ENCODE peak calls at places on chromosomes 2 and 18, in eight cellular contexts. Q is NCI-H345; R is kidney; J is H7; H is GM23248; W is epithelial cell of prostate; D is LoVo; C is activated naive CD4-positive, alpha-beta T cell. T is an unnamed sample.

GRCh38 chr18:62781893-62782292 is 66.6 kb downstream of the PHLPP1 start:
- DNase-seq in Q (peak), R (no peak), J (no peak), H (peak), W (peak), D (peak), C (no peak), T (peak)

GRCh38 chr2:144230452-144231085 is 289.4 kb downstream of the ZEB2 start:
- DNase-seq in Q (no peak), R (no peak), J (no peak), H (peak), W (no peak), D (peak), C (no peak), T (no peak)

GRCh38 chr2:98561902-98562695 is 46.2 kb downstream of the COA5 start:
- DNase-seq in Q (no peak), R (no peak), J (no peak), H (no peak), W (no peak), D (no peak), C (no peak), T (no peak)

GRCh38 chr2:13128139-13128538 is 411.4 kb downstream of the TRIB2 start:
- DNase-seq in Q (no peak), R (no peak), J (peak), H (no peak), W (no peak), D (no peak), C (no peak), T (peak)

GRCh38 chr2:147524912-147525311 is 319.9 kb upstream of the ACVR2A start:
- DNase-seq in Q (no peak), R (no peak), J (no peak), H (no peak), W (peak), D (no peak), C (no peak), T (no peak)

GRCh38 chr18:52667388-52667787 is 327.4 kb downstream of the DCC start:
- DNase-seq in Q (no peak), R (no peak), J (no peak), H (no peak), W (no peak), D (no peak), C (no peak), T (peak)

GRCh38 chr18:47204908-47205522 is 28.9 kb upstream of the IER3IP1 start:
- DNase-seq in Q (peak), R (no peak), J (peak), H (peak), W (no peak), D (peak), C (no peak), T (peak)

GRCh38 chr2:15895615-15896500 is 44.5 kb upstream of the MYCN start:
- DNase-seq in Q (no peak), R (no peak), J (no peak), H (no peak), W (no peak), D (no peak), C (no peak), T (no peak)

GRCh38 chr2:128809256-128809636 is 490.6 kb upstream of the HS6ST1 start:
- DNase-seq in Q (no peak), R (no peak), J (no peak), H (peak), W (peak), D (no peak), C (no peak), T (no peak)

GRCh38 chr18:24539866-24540604 is 79.6 kb downstream of the HRH4 start:
- DNase-seq in Q (no peak), R (no peak), J (no peak), H (no peak), W (no peak), D (no peak), C (no peak), T (no peak)

GRCh38 chr2:95351080-95351915 is 51.2 kb upstream of the FAHD2A start:
- DNase-seq in Q (no peak), R (peak), J (no peak), H (no peak), W (no peak), D (no peak), C (no peak), T (no peak)

GRCh38 chr2:75801234-75801982 is 90.7 kb upstream of the GCFC2 start:
- DNase-seq in Q (no peak), R (no peak), J (no peak), H (no peak), W (no peak), D (no peak), C (no peak), T (no peak)

GRCh38 chr18:77248873-77249582 is 620 bp upstream of the GALR1 start:
- DNase-seq in Q (peak), R (no peak), J (peak), H (no peak), W (no peak), D (no peak), C (no peak), T (peak)

GRCh38 chr2:11406492-11407381 is 59.2 kb downstream of the E2F6 start:
- DNase-seq in Q (no peak), R (no peak), J (no peak), H (peak), W (peak), D (peak), C (no peak), T (no peak)

GRCh38 chr2:179265082-179265575 is 497 bp upstream of the SESTD1 start:
- DNase-seq in Q (no peak), R (no peak), J (no peak), H (peak), W (no peak), D (no peak), C (no peak), T (no peak)

GRCh38 chr2:188285774-188286173 is 5.9 kb upstream of the GULP1 start:
- DNase-seq in Q (no peak), R (no peak), J (no peak), H (no peak), W (no peak), D (no peak), C (no peak), T (no peak)

GRCh38 chr2:185255566-185255965 is 483.0 kb upstream of the FSIP2 start:
- DNase-seq in Q (no peak), R (no peak), J (no peak), H (no peak), W (no peak), D (no peak), C (no peak), T (no peak)

GRCh38 chr2:205657579-205657978 is 24.7 kb upstream of the NRP2 start:
- DNase-seq in Q (no peak), R (no peak), J (no peak), H (peak), W (no peak), D (no peak), C (no peak), T (no peak)

GRCh38 chr2:184611221-184612085 is 13.1 kb downstream of the ZNF804A start:
- DNase-seq in Q (peak), R (no peak), J (no peak), H (peak), W (no peak), D (peak), C (no peak), T (peak)